ENCODE peak calls at places on chromosome 12, in seven cellular contexts. N is KBM-7, A is lung, Q is nephron progenitor cell, M is NCI-H345, K is naive B cell, V is putamen. U is an unnamed sample.

GRCh38 chr12:106066726-106067325 is 71.9 kb downstream of the NUAK1 start:
- DNase-seq in N (no peak), A (no peak), K (no peak), V (no peak), Q (no peak), M (no peak), U (no peak)

GRCh38 chr12:53113307-53113706 is 10.0 kb downstream of the SOAT2 start:
- DNase-seq in V (no peak), K (no peak), N (no peak), M (no peak), Q (no peak), A (no peak), U (no peak)

GRCh38 chr12:58727526-58727925 is 192.8 kb downstream of the LRIG3 start:
- DNase-seq in Q (no peak), M (no peak), A (no peak), K (no peak), V (no peak), N (no peak), U (no peak)

GRCh38 chr12:128830505-128830893 is 6.7 kb upstream of the SLC15A4 start:
- DNase-seq in V (no peak), N (no peak), Q (no peak), M (no peak), A (no peak), K (peak; percentile 82), U (no peak)

GRCh38 chr12:7374423-7375144 is 69.4 kb downstream of the CD163L1 start:
- DNase-seq in Q (peak; percentile 47), M (no peak), K (no peak), A (no peak), N (peak; percentile 73), V (no peak), U (peak; percentile 47)

GRCh38 chr12:6230321-6231110 is 30.3 kb downstream of the CD9 start:
- DNase-seq in M (no peak), A (peak; percentile 72), Q (no peak), V (peak; percentile 98), K (peak; percentile 69), N (peak; percentile 77), U (no peak)

GRCh38 chr12:3107071-3107583 is 29.9 kb downstream of the TSPAN9 start:
- DNase-seq in A (no peak), Q (peak; percentile 39), M (no peak), K (no peak), N (no peak), V (no peak), U (no peak)

GRCh38 chr12:84814664-84815245 is 97.8 kb downstream of the SLC6A15 start:
- DNase-seq in V (no peak), N (no peak), Q (no peak), M (no peak), K (no peak), A (no peak), U (no peak)

GRCh38 chr12:32661706-32662105 is 17.4 kb upstream of the DNM1L start:
- DNase-seq in N (no peak), A (no peak), V (no peak), Q (no peak), M (no peak), K (no peak), U (no peak)

GRCh38 chr12:13980548-13981295 is 680 bp downstream of the GRIN2B start:
- DNase-seq in A (no peak), Q (peak; percentile 59), K (no peak), V (no peak), M (peak; percentile 37), N (no peak), U (no peak)

GRCh38 chr12:64611430-64612286 is 1.4 kb downstream of the RASSF3 start:
- DNase-seq in N (peak; percentile 37), M (peak; percentile 26), Q (peak; percentile 33), A (peak; percentile 43), V (no peak), K (peak; percentile 40), U (no peak)

GRCh38 chr12:182381-182883 is 31.5 kb downstream of the SLC6A12 start:
- DNase-seq in V (no peak), N (peak; percentile 46), A (no peak), K (no peak), Q (no peak), M (no peak), U (no peak)

GRCh38 chr12:43835264-43835655 is 621 bp upstream of the TMEM117 start:
- DNase-seq in M (no peak), Q (no peak), V (no peak), N (no peak), A (no peak), K (no peak), U (no peak)

GRCh38 chr12:34377243-34378035 is 355.1 kb downstream of the ALG10 start:
- DNase-seq in Q (no peak), V (no peak), N (no peak), M (no peak), A (no peak), K (no peak), U (no peak)

GRCh38 chr12:28606967-28607557 is 416.8 kb downstream of the CCDC91 start:
- DNase-seq in V (no peak), K (no peak), Q (no peak), A (no peak), N (no peak), M (no peak), U (no peak)

GRCh38 chr12:12630850-12631249 is 19.2 kb downstream of the CREBL2 start:
- DNase-seq in V (no peak), Q (no peak), A (no peak), M (no peak), K (no peak), N (no peak), U (no peak)

GRCh38 chr12:80441921-80442320 is 2.1 kb upstream of the PTPRQ start:
- DNase-seq in N (no peak), A (no peak), Q (no peak), V (no peak), M (no peak), K (no peak), U (no peak)

GRCh38 chr12:23204933-23205778 is 580.2 kb downstream of the ETNK1 start:
- DNase-seq in Q (peak; percentile 14), K (peak; percentile 46), N (peak; percentile 43), A (no peak), M (peak; percentile 66), V (peak; percentile 17), U (peak; percentile 6)

GRCh38 chr12:112303004-112303403 is 79.2 kb downstream of the HECTD4 start:
- DNase-seq in K (no peak), A (no peak), V (no peak), Q (no peak), N (no peak), M (no peak), U (no peak)

GRCh38 chr12:104372048-104372720 is 68.6 kb downstream of the EID3 start:
- DNase-seq in N (peak; percentile 44), V (no peak), A (no peak), M (no peak), Q (no peak), K (peak; percentile 44), U (no peak)

GRCh38 chr12:62530596-62530995 is 64.0 kb downstream of the MON2 start:
- DNase-seq in N (no peak), M (no peak), K (no peak), A (no peak), V (no peak), Q (no peak), U (no peak)

GRCh38 chr12:31506907-31507306 is 84.0 kb downstream of the DENND5B start:
- DNase-seq in V (no peak), Q (no peak), K (no peak), N (no peak), A (no peak), M (no peak), U (no peak)

GRCh38 chr12:121240484-121241202 is 30.7 kb downstream of the P2RX4 start:
- DNase-seq in A (peak; percentile 59), K (peak; percentile 83), V (peak; percentile 33), N (peak; percentile 78), Q (peak; percentile 45), M (no peak), U (no peak)

GRCh38 chr12:11758838-11759509 is 109.5 kb downstream of the ETV6 start:
- DNase-seq in Q (no peak), N (no peak), V (no peak), K (no peak), M (no peak), A (no peak), U (no peak)

GRCh38 chr12:10364839-10365681 is 24.8 kb downstream of the KLRK1 start:
- DNase-seq in N (peak; percentile 85), A (peak; percentile 67), K (peak; percentile 72), V (peak; percentile 83), Q (no peak), M (peak; percentile 84), U (peak; percentile 71)

GRCh38 chr12:56334490-56334793 is 642 bp upstream of the PAN2 start:
- DNase-seq in N (no peak), V (no peak), Q (no peak), K (no peak), A (no peak), M (no peak), U (no peak)

GRCh38 chr12:124491856-124492420 is 75.5 kb downstream of the NCOR2 start:
- DNase-seq in M (no peak), A (no peak), Q (no peak), V (no peak), N (no peak), K (no peak), U (no peak)

GRCh38 chr12:42469355-42470006 is 120.1 kb downstream of the PRICKLE1 start:
- DNase-seq in N (peak; percentile 75), M (no peak), A (no peak), V (no peak), K (peak; percentile 89), Q (no peak), U (no peak)

GRCh38 chr12:28780096-28780495 is 369.0 kb upstream of the FAR2 start:
- DNase-seq in N (no peak), A (no peak), Q (no peak), V (no peak), K (no peak), M (no peak), U (no peak)

GRCh38 chr12:124626841-124627502 is 59.6 kb upstream of the NCOR2 start:
- DNase-seq in N (no peak), K (no peak), V (no peak), A (no peak), M (peak; percentile 22), Q (no peak), U (no peak)

GRCh38 chr12:62659457-62660295 is 193.1 kb downstream of the MON2 start:
- DNase-seq in A (no peak), N (no peak), M (no peak), K (no peak), Q (no peak), V (no peak), U (no peak)

GRCh38 chr12:127284870-127285431 is 982.0 kb upstream of the TMEM132C start:
- DNase-seq in V (no peak), M (no peak), A (no peak), N (no peak), Q (no peak), K (no peak), U (no peak)

GRCh38 chr12:63882844-63883243 is 38.3 kb downstream of the SRGAP1 start:
- DNase-seq in V (no peak), K (no peak), M (peak; percentile 73), N (no peak), Q (peak; percentile 47), A (no peak), U (no peak)